ENCODE peak calls at places on chromosome 19, in six cellular contexts. Q is HFFc6, X is cardiac muscle cell, H is AG09319, G is endothelial cell of umbilical vein, B is nephron progenitor cell. R is an unnamed sample.

GRCh38 chr19:16571283-16571682 is 932 bp downstream of the SLC35E1 start:
- DNase-seq in H (no peak), X (no peak), G (peak; percentile 21), B (no peak), Q (no peak), R (no peak)

GRCh38 chr19:4229179-4229931 is at the start of gene EBI3:
- DNase-seq in X (peak; percentile 21), B (peak; percentile 50), G (peak; percentile 23), Q (no peak), H (no peak), R (peak; percentile 35)

GRCh38 chr19:6238643-6239281 is 41.0 kb downstream of the MLLT1 start:
- DNase-seq in H (peak; percentile 56), Q (no peak), G (no peak), X (no peak), B (no peak), R (no peak)

GRCh38 chr19:36652958-36653357 is 13.7 kb downstream of the ZNF461 start:
- DNase-seq in H (no peak), X (no peak), B (no peak), Q (no peak), G (no peak), R (no peak)

GRCh38 chr19:3606174-3606689 is 443 bp downstream of the TBXA2R start:
- DNase-seq in H (no peak), G (no peak), X (no peak), Q (no peak), B (no peak), R (no peak)

GRCh38 chr19:18020212-18021067 is 12.5 kb downstream of the ARRDC2 start:
- DNase-seq in X (no peak), H (no peak), Q (no peak), G (peak; percentile 82), B (no peak), R (no peak)

GRCh38 chr19:14473915-14474578 is 1.1 kb downstream of the PTGER1 start:
- DNase-seq in Q (no peak), B (no peak), G (no peak), X (no peak), H (no peak), R (no peak)

GRCh38 chr19:42450314-42450934 is 7.7 kb upstream of the CXCL17 start:
- DNase-seq in H (peak; percentile 55), X (peak; percentile 88), B (peak; percentile 67), G (peak; percentile 75), Q (peak; percentile 48), R (peak; percentile 66)

GRCh38 chr19:35024095-35024494 is 6.2 kb upstream of the SCN1B start:
- DNase-seq in X (no peak), H (no peak), G (no peak), Q (no peak), B (no peak), R (no peak)

GRCh38 chr19:4566402-4567051 is 7.0 kb upstream of the SEMA6B start:
- DNase-seq in Q (no peak), H (no peak), G (no peak), X (no peak), B (no peak), R (no peak)

GRCh38 chr19:13766095-13766481 is 1.8 kb downstream of the MRI1 start:
- DNase-seq in G (no peak), B (no peak), X (no peak), Q (no peak), H (no peak), R (no peak)

GRCh38 chr19:51094696-51095279 is 12.1 kb upstream of the KLK14 start:
- DNase-seq in H (no peak), G (peak; percentile 16), X (peak; percentile 68), Q (no peak), B (peak; percentile 80), R (peak; percentile 63)

GRCh38 chr19:41218615-41219507 is at the start of gene AXL:
- DNase-seq in X (peak; percentile 91), H (peak; percentile 80), B (peak; percentile 71), G (peak; percentile 73), Q (peak; percentile 79), R (peak; percentile 50)

GRCh38 chr19:29385191-29385795 is 140.5 kb upstream of the VSTM2B start:
- DNase-seq in H (no peak), X (no peak), B (no peak), Q (no peak), G (no peak), R (no peak)

GRCh38 chr19:29387586-29387985 is 138.2 kb upstream of the VSTM2B start:
- DNase-seq in Q (no peak), G (no peak), H (no peak), B (no peak), X (no peak), R (no peak)

GRCh38 chr19:29393915-29394460 is 131.8 kb upstream of the VSTM2B start:
- DNase-seq in H (no peak), G (no peak), B (no peak), X (no peak), Q (no peak), R (no peak)

GRCh38 chr19:29390742-29391141 is 135.1 kb upstream of the VSTM2B start:
- DNase-seq in G (no peak), H (no peak), Q (no peak), B (no peak), X (no peak), R (no peak)

GRCh38 chr19:29389495-29389894 is 136.3 kb upstream of the VSTM2B start:
- DNase-seq in H (no peak), Q (no peak), X (no peak), B (no peak), G (no peak), R (no peak)
- TF ChIP-seq CTCF in H (no peak), Q (no peak), X (no peak), B (no peak), G (no peak), R (no peak)

DNA sequence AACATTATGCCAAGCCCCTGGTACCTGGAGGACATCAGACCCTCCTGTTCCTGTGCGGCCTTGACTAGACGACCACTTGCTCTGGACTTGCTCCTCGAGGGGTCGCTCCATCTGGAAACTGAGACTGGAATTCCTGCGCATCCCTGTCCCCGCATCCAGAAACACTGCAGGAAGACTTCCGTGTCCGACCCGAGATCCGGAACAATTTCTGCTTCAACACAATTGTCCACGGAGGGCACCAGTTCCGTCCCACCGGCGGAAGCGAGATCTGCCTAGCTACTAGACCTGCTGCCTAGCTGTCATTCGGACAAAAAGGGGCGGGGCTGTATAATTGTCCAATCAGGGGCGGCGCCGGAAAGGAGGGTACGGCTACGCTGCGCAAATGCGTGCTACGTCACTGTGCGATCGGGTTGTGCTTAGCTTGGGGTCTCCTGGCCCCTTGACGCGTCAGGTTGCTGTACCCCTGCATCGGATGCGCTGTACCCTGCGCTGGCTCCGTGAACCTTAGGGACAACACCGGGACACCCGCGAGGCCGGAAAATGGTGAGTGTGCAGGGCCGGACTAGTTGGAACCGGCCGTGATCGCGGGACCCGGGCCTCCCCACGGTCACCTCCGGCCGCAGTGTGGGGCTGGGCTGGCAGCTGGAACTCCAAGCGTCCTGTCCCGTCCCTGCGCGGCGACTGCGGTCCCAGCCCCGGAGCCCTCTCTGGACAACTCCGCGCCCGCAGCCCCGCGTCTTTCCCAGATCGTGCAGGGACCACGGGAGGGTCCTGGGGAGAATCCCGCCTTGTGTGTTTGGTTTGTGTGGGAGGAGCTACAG is at the start of the genes ZNF490 and ZNF791:
- DNase-seq in B (peak; percentile 97), Q (peak; percentile 99), H (peak; percentile 92), X (peak; percentile 99), G (peak; percentile 97), R (peak; percentile 96)
- TF ChIP-seq CTCF in B (no peak), Q (peak; percentile 46), H (no peak), X (peak; percentile 12), G (peak; percentile 22), R (no peak)

GRCh38 chr19:21697698-21698097 is 69.7 kb downstream of the ZNF100 start:
- DNase-seq in B (no peak), H (no peak), G (no peak), Q (no peak), X (peak; percentile 27), R (no peak)
- TF ChIP-seq CTCF in B (no peak), H (no peak), G (no peak), Q (no peak), X (no peak), R (no peak)

GRCh38 chr19:1768248-1768647 is 14.9 kb downstream of the ONECUT3 start:
- DNase-seq in G (no peak), B (peak; percentile 73), X (peak; percentile 53), Q (no peak), H (no peak), R (peak; percentile 64)
- TF ChIP-seq CTCF in G (peak; percentile 37), B (peak; percentile 33), X (peak; percentile 44), Q (peak; percentile 67), H (peak; percentile 5), R (peak; percentile 35)

DNA sequence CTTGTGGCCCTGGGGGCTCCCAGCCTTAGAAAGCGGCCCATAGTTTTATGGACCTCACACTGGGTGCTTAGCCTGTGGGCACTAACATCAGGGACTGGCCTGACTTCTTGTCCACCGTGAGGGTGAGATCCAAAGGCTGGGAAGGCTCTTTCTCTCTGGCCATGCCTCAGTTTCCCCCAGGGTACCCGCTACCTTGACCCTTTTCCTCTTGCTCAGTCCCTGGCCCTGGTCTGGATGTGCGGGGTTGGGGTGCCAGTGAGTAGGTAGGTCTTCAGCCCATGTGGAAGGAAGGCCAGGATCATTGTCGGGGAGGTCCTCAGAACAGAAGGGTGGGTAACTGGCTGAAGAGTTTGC is 1.6 kb upstream of the TMEM161A start:
- DNase-seq in X (no peak), G (no peak), H (no peak), Q (no peak), B (no peak), R (no peak)
- TF ChIP-seq CTCF in X (no peak), G (no peak), H (no peak), Q (peak; percentile 70), B (no peak), R (peak; percentile 9)

GRCh38 chr19:10566658-10567410 is 1.0 kb upstream of the KRI1 start:
- DNase-seq in B (no peak), H (no peak), X (no peak), Q (no peak), G (no peak), R (no peak)

GRCh38 chr19:10566408-10566657 is 523 bp upstream of the KRI1 start:
- DNase-seq in B (no peak), G (no peak), X (no peak), H (no peak), Q (no peak), R (no peak)

GRCh38 chr19:10562609-10563008 is 3.2 kb downstream of the KRI1 start:
- DNase-seq in X (no peak), B (no peak), G (no peak), H (no peak), Q (no peak), R (no peak)

GRCh38 chr19:10565567-10566407 is at the start of gene KRI1:
- DNase-seq in Q (peak; percentile 96), B (peak; percentile 99), X (peak; percentile 98), G (peak; percentile 98), H (peak; percentile 95), R (peak; percentile 99)

DNA sequence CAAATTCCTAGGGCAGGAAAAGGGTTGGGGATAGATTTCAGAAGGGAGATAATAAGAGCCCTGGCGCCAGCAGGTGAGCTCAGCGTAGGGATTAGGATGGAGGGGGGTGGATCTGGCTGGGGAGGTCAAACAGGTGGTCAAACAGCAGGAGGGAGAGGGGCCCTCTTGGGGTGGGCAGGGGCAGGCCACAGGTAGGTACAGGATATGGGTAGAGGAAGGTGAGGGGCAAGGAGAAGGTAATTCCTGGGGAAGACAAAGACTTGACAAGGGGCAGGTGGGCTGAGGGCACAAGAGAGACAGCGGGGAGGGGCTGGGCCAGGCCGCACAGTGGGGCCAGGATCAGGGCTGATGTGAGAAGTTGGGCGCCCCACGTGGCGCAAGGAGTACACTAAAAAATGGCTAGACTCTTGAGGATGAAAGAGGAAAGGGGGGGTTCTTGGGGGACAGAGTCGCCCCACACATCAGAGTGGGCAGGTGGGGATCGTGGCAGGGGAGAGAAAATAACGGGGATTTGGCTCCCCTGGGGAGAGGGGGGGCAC is 713 bp downstream of the KRI1 start:
- DNase-seq in B (peak; percentile 48), H (no peak), Q (no peak), G (peak; percentile 26), X (peak; percentile 50), R (no peak)
- TF ChIP-seq CTCF in B (no peak), H (peak; percentile 35), Q (no peak), G (peak; percentile 43), X (peak; percentile 45), R (no peak)

R was measured in neural crest cell.